ENCODE peak calls at places on chromosomes 3 and 15, in seven cellular contexts. N is PC-9, M is left ventricle myocardium inferior, B is GM23338, E is uterus, F is right atrium auricular region, K is fibroblast of mammary gland. G is an unnamed sample.

GRCh38 chr3:131082246-131082645 is 55.6 kb downstream of the NEK11 start:
- DNase-seq in M (no peak), N (no peak), K (no peak), B (no peak), F (no peak), E (no peak), G (no peak)

GRCh38 chr3:30578479-30578878 is 27.9 kb upstream of the TGFBR2 start:
- DNase-seq in N (peak; percentile 45), B (no peak), M (no peak), F (peak; percentile 69), E (peak; percentile 64), K (peak; percentile 99), G (peak; percentile 49)

GRCh38 chr3:146454796-146455195 is 14.6 kb downstream of the PLSCR2 start:
- DNase-seq in B (no peak), K (no peak), F (no peak), N (no peak), E (no peak), M (no peak), G (no peak)

GRCh38 chr3:22117751-22118346 is 366.8 kb upstream of the ZNF385D start:
- DNase-seq in E (no peak), K (peak; percentile 73), N (no peak), B (peak; percentile 61), F (no peak), M (no peak), G (peak; percentile 56)

GRCh38 chr15:68674975-68675374 is 96.2 kb downstream of the CORO2B start:
- DNase-seq in F (no peak), B (no peak), E (peak; percentile 3), K (no peak), N (no peak), M (no peak), G (peak; percentile 89)

GRCh38 chr15:38401716-38402115 is 52.2 kb upstream of the FAM98B start:
- DNase-seq in B (no peak), F (no peak), N (no peak), E (no peak), K (peak; percentile 69), M (no peak), G (no peak)

GRCh38 chr3:49606427-49606826 is 52.1 kb downstream of the BSN start:
- DNase-seq in F (no peak), K (no peak), E (no peak), M (no peak), N (no peak), B (no peak), G (no peak)

GRCh38 chr15:79432345-79433311 is 492 bp downstream of the MINAR1 start:
- DNase-seq in M (no peak), N (no peak), F (no peak), B (peak; percentile 75), E (no peak), K (no peak), G (peak; percentile 8)

GRCh38 chr15:60871731-60872130 is 357.4 kb downstream of the RORA start:
- DNase-seq in N (no peak), F (no peak), K (peak; percentile 7), E (no peak), B (no peak), M (no peak), G (no peak)

GRCh38 chr15:63933522-63933921 is 99.8 kb upstream of the HERC1 start:
- DNase-seq in M (no peak), K (no peak), B (no peak), F (no peak), E (no peak), N (no peak), G (peak; percentile 80)

GRCh38 chr3:102400766-102401165 is 34.0 kb upstream of the ZPLD1 start:
- DNase-seq in F (no peak), B (no peak), E (no peak), N (peak; percentile 75), K (peak; percentile 53), M (no peak), G (peak; percentile 63)

GRCh38 chr3:12980596-12981290 is 92.5 kb downstream of the IQSEC1 start:
- DNase-seq in E (no peak), B (no peak), M (no peak), K (no peak), F (no peak), N (no peak), G (no peak)

GRCh38 chr3:94564247-94564646 is 501.4 kb downstream of the NSUN3 start:
- DNase-seq in F (no peak), E (no peak), M (no peak), B (peak; percentile 17), K (no peak), N (no peak), G (no peak)

GRCh38 chr3:114644372-114644771 is 350.5 kb downstream of the TIGIT start:
- DNase-seq in B (no peak), F (no peak), M (no peak), N (no peak), K (no peak), E (no peak), G (peak; percentile 14)

GRCh38 chr3:71185733-71186455 is 397.6 kb downstream of the FOXP1 start:
- DNase-seq in N (no peak), B (no peak), E (no peak), K (peak; percentile 57), M (no peak), F (no peak), G (peak; percentile 66)

GRCh38 chr3:171351676-171352075 is 108.5 kb downstream of the TNIK start:
- DNase-seq in F (no peak), N (peak; percentile 89), E (no peak), M (no peak), B (no peak), K (peak; percentile 98), G (peak; percentile 88)

GRCh38 chr3:100590114-100590839 is 19.1 kb upstream of the ADGRG7 start:
- DNase-seq in F (peak; percentile 75), M (no peak), N (peak; percentile 62), B (peak; percentile 74), E (peak; percentile 77), K (peak; percentile 84), G (peak; percentile 80)

GRCh38 chr15:84722628-84723027 is 6.7 kb upstream of the SEC11A start:
- DNase-seq in B (no peak), N (no peak), F (no peak), E (no peak), K (no peak), M (no peak), G (peak; percentile 52)

GRCh38 chr3:37372669-37373068 is 198.3 kb upstream of the LRRFIP2 start:
- DNase-seq in E (no peak), M (no peak), B (no peak), F (no peak), N (no peak), K (no peak), G (no peak)

GRCh38 chr15:44598892-44599291 is 61.9 kb downstream of the EIF3J start:
- DNase-seq in B (no peak), E (no peak), K (peak; percentile 36), N (no peak), M (no peak), F (no peak), G (no peak)

GRCh38 chr15:59543721-59544547 is 67.6 kb upstream of the GCNT3 start:
- DNase-seq in N (no peak), E (no peak), K (no peak), F (no peak), M (no peak), B (no peak), G (peak; percentile 18)

GRCh38 chr15:68360716-68361115 is 71.2 kb downstream of the ITGA11 start:
- DNase-seq in M (no peak), F (no peak), K (no peak), N (no peak), B (no peak), E (no peak), G (no peak)

GRCh38 chr3:190491533-190492054 is 22.3 kb upstream of the IL1RAP start:
- DNase-seq in B (no peak), K (no peak), F (no peak), E (no peak), N (peak; percentile 60), M (peak; percentile 47), G (peak; percentile 76)

GRCh38 chr3:195886181-195887141 is 21.9 kb downstream of the TNK2 start:
- DNase-seq in N (no peak), K (peak; percentile 67), F (no peak), E (no peak), M (peak; percentile 47), B (no peak), G (no peak)

GRCh38 chr3:98513736-98514135 is 9.0 kb downstream of the CLDND1 start:
- DNase-seq in M (no peak), B (no peak), F (no peak), E (no peak), N (no peak), K (no peak), G (no peak)

GRCh38 chr15:57782731-57783130 is 76.2 kb downstream of the POLR2M start:
- DNase-seq in M (no peak), K (peak; percentile 30), F (no peak), N (no peak), B (no peak), E (no peak), G (no peak)

GRCh38 chr3:8540456-8540855 is 38.8 kb downstream of the LMCD1 start:
- DNase-seq in K (no peak), E (no peak), F (no peak), N (no peak), B (no peak), M (no peak), G (no peak)

GRCh38 chr3:46613313-46614005 is 1.1 kb downstream of the FAM240A start:
- DNase-seq in F (no peak), B (no peak), K (no peak), N (no peak), E (no peak), M (no peak), G (no peak)

GRCh38 chr15:62482715-62483429 is 317.8 kb upstream of the C2CD4B start:
- DNase-seq in K (no peak), F (no peak), N (no peak), B (peak; percentile 86), M (no peak), E (no peak), G (peak; percentile 21)

GRCh38 chr15:75061272-75061671 is 37.9 kb downstream of the PPCDC start:
- DNase-seq in K (peak; percentile 55), N (no peak), M (no peak), E (no peak), B (no peak), F (peak; percentile 44), G (no peak)
- TF ChIP-seq CTCF in K (no peak), N (no peak), M (no peak), E (no peak), B (no peak), F (no peak), G (no peak)

DNA sequence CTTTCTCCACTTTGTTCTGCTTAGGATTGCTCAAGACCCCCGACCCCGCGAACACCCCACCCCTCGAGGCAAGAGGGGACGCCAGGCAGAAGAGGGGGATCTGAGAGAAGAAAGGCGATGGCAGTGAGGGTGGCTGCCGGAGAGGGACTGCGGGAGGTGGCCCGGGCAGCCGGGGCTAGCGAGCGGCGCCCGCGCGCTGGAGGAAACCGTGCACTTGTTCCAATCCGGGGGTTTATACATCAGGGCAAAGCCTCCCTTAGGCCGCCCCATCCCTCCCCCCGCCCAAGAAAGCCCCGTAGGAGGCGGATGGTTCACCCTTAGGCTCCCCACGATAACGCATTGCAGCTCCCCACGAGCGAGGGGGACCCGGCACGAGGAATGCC is 475 bp downstream of the ERC2 start:
- DNase-seq in E (no peak), N (no peak), B (peak; percentile 53), F (no peak), M (no peak), K (no peak), G (no peak)
- H3K4me3 ChIP-seq in E (peak overlapping the region; percentile 28), N (no peak overlapping the region), B (peak overlapping the region; percentile 74), F (peak overlapping the region; percentile 47), M (peak overlapping the region; percentile 70), K (peak overlapping the region; percentile 16), G (peak overlapping the region; percentile 32)

GRCh38 chr3:11847035-11847394 is 330 bp upstream of the TAMM41 start:
- DNase-seq in K (no peak), E (no peak), F (no peak), B (no peak), M (no peak), N (no peak), G (no peak)
- TF ChIP-seq CTCF in K (no peak), E (no peak), F (peak; percentile 22), B (no peak), M (peak; percentile 19), N (no peak), G (no peak)

GRCh38 chr3:15629860-15630597 is 28.5 kb downstream of the BTD start:
- DNase-seq in E (peak; percentile 77), B (peak; percentile 92), K (peak; percentile 90), F (no peak), N (peak; percentile 60), M (no peak), G (peak; percentile 84)
- H3K4me3 ChIP-seq in E (peak overlapping the region; percentile 18), B (no peak overlapping the region), K (peak overlapping the region; percentile 19), F (peak overlapping the region; percentile 11), N (peak overlapping the region; percentile 15), M (peak overlapping the region; percentile 49), G (no peak overlapping the region)

G was measured in epithelial cell of esophagus.